ENCODE peak calls at places on chromosomes 11 and 22, in five cellular contexts. T is heart left ventricle; F is naive thymus-derived CD4-positive, alpha-beta T cell; Q is cardiac muscle cell; N is mammary epithelial cell. O is an unnamed sample. For H3K4me1 and H3K9me3, the result is how much of the 10 kb centered on the place peaks cover.

GRCh38 chr11:75182652-75183051 is 31.7 kb downstream of the SLCO2B1 start:
- DNase-seq in N (no peak), F (no peak), T (no peak), Q (no peak), O (no peak)

GRCh38 chr22:31626427-31627150 is 35.4 kb downstream of the PISD start:
- DNase-seq in F (no peak), N (no peak), T (no peak), Q (no peak), O (no peak)

GRCh38 chr11:134074346-134074745 is 5.5 kb downstream of the JAM3 start:
- DNase-seq in Q (no peak), N (no peak), F (no peak), T (no peak), O (no peak)

GRCh38 chr22:32794449-32795213 is 6.9 kb upstream of the TIMP3 start:
- DNase-seq in N (no peak), T (no peak), F (no peak), Q (no peak), O (no peak)

GRCh38 chr11:77236901-77237300 is 64.6 kb downstream of the GDPD4 start:
- DNase-seq in F (no peak), Q (no peak), N (no peak), T (no peak), O (no peak)

GRCh38 chr22:46513908-46514550 is 23.4 kb downstream of the CELSR1 start:
- DNase-seq in F (no peak), T (no peak), N (peak), Q (no peak), O (no peak)

GRCh38 chr22:45034156-45034555 is 24.4 kb upstream of the PHF21B start:
- DNase-seq in N (no peak), F (no peak), Q (no peak), T (no peak), O (no peak)

GRCh38 chr22:46233231-46233630 is 16.9 kb downstream of the CDPF1 start:
- DNase-seq in T (peak), Q (no peak), F (no peak), N (peak), O (peak)

GRCh38 chr11:75813622-75814039 is 1.4 kb upstream of the UVRAG start:
- DNase-seq in F (no peak), Q (no peak), T (no peak), N (peak), O (no peak)

GRCh38 chr11:111777094-111778046 is 11.2 kb upstream of the PPP2R1B start:
- DNase-seq in N (peak), T (no peak), Q (peak), F (peak), O (peak)

GRCh38 chr11:44095506-44096359 is at the start of gene EXT2:
- DNase-seq in N (peak), F (peak), T (peak), Q (peak), O (peak)

GRCh38 chr22:32020117-32020516 is 22.9 kb upstream of the SLC5A1 start:
- DNase-seq in T (no peak), F (no peak), N (peak), Q (no peak), O (no peak)

GRCh38 chr11:86765146-86765663 is 35.1 kb upstream of the PRSS23 start:
- DNase-seq in T (no peak), Q (no peak), F (no peak), N (no peak), O (no peak)

GRCh38 chr11:128548655-128549255 is 38.6 kb downstream of the ETS1 start:
- DNase-seq in F (peak), Q (peak), N (no peak), T (peak), O (no peak)

GRCh38 chr11:130516175-130516867 is 67.9 kb downstream of the ADAMTS15 start:
- DNase-seq in T (no peak), Q (no peak), N (no peak), F (no peak), O (no peak)

GRCh38 chr11:131816046-131816445 is 445.6 kb downstream of the NTM start:
- DNase-seq in N (no peak), Q (no peak), F (no peak), T (no peak), O (no peak)

GRCh38 chr11:125210112-125210511 is 45.6 kb downstream of the PKNOX2 start:
- DNase-seq in Q (no peak), F (no peak), N (no peak), T (no peak), O (no peak)

GRCh38 chr11:8325905-8326304 is 62.2 kb upstream of the LMO1 start:
- DNase-seq in N (no peak), F (no peak), T (no peak), Q (no peak), O (no peak)

GRCh38 chr11:98495601-98496000 is 525.1 kb upstream of the CNTN5 start:
- DNase-seq in N (no peak), Q (no peak), F (no peak), T (no peak), O (no peak)

GRCh38 chr11:123246749-123247497 is 51.9 kb upstream of the CLMP start:
- DNase-seq in F (peak), N (peak), T (peak), Q (peak), O (peak)

GRCh38 chr22:36166518-36167220 is 6.1 kb upstream of the APOL3 start:
- DNase-seq in T (no peak), N (no peak), Q (no peak), F (peak), O (no peak)

GRCh38 chr11:19597876-19598275 is 114.8 kb upstream of the NAV2 start:
- DNase-seq in Q (no peak), T (no peak), F (no peak), N (no peak), O (no peak)

GRCh38 chr11:67278135-67278938 is 10.8 kb upstream of the ANKRD13D start:
- DNase-seq in T (peak), N (no peak), Q (no peak), F (no peak), O (no peak)

GRCh38 chr11:115226556-115226955 is 277.7 kb downstream of the CADM1 start:
- DNase-seq in Q (peak), T (no peak), F (no peak), N (peak), O (no peak)

GRCh38 chr11:3840289-3840869 is 380 bp downstream of the RHOG start:
- DNase-seq in Q (peak), F (peak), N (no peak), T (no peak), O (peak)

GRCh38 chr11:3840870-3841425 is at the start of gene RHOG:
- DNase-seq in N (peak), T (peak), F (peak), Q (peak), O (peak)

GRCh38 chr11:3836903-3837302 is 3.9 kb downstream of the RHOG start:
- DNase-seq in Q (no peak), T (peak), F (peak), N (no peak), O (no peak)

GRCh38 chr11:3837793-3838192 is 3.0 kb downstream of the RHOG start:
- DNase-seq in N (no peak), F (no peak), T (peak), Q (no peak), O (no peak)

DNA sequence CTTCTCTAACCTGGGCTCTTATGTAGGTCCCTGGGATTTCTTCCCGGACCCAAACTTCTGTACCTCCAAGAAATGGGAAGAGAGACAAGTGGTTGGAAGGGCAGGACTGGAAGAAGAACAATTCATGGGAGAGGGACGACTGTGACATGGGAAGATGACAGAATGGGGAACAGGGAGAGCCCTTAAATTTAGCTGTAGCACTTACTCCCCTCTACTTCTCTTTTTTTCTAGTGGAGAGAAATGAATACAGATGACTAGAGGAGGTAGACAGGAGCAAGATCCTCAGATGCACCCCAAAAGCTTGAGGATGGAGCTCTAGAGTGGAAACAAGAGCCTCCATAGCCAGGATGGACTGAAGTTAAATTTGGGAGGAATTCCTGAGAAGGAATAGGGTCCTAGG is 2.3 kb downstream of the RHOG start:
- DNase-seq in Q (no peak), T (no peak), N (no peak), F (no peak), O (no peak)
- H3K4me1 ChIP-seq in Q (under half), T (half or more), N (under half), F (half or more), O (under half)

GRCh38 chr22:43345356-43345755 is 2.2 kb upstream of the SCUBE1 start:
- DNase-seq in F (no peak), T (no peak), N (no peak), Q (no peak), O (no peak)

GRCh38 chr22:43341565-43341964 is 1.6 kb downstream of the SCUBE1 start:
- DNase-seq in T (no peak), Q (no peak), F (no peak), N (no peak), O (no peak)

GRCh38 chr22:43342347-43343261 is 568 bp downstream of the SCUBE1 start:
- DNase-seq in N (no peak), T (no peak), Q (no peak), F (no peak), O (peak)

GRCh38 chr22:43345761-43346261 is 2.6 kb upstream of the SCUBE1 start:
- DNase-seq in T (no peak), N (no peak), Q (no peak), F (no peak), O (no peak)

DNA sequence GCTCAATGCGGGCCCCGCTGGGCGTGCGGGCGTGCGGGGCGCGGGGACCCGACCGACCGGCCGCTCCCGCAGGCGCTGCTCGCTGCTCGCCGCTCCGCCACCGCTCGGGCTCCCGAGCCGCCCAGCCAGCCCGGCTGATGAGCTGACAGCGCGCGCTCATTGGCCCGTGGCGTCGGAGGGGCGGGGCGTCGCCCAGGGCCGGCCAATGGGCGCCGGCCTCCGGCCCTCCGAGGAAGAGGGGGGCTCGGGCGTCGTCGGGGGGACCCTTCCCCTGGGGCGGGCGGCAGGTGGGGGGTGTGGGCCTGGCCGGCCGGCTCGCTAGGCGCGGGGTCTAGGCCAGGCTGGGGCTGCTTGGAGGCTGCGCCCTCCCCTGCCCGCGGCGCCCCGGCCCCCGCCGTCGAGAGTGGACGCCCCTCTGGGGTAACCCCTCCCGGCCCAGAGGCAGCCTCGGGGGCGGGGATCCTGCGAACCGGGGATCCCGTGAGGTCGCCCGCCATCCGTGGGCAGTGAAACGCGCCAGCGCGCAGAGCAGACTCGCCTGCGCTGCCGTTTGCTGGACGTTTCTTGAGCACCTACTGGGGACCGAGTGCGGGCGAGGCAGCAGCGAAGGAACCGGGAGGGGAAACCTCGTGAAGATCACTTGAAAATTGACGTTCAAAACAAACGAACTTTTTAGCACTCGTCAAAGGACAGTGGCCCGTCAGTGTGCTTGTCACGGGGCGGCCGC is at the start of gene SCUBE1:
- DNase-seq in N (peak), T (peak), Q (peak), F (no peak), O (peak)
- H3K4me3 ChIP-seq in N (no peak), T (peak), Q (peak), F (no peak), O (peak)

GRCh38 chr22:48439560-48440135 is 1388.0 kb downstream of the BRD1 start:
- DNase-seq in T (peak), N (no peak), Q (no peak), F (no peak), O (no peak)

GRCh38 chr22:48438096-48438495 is 1389.6 kb downstream of the BRD1 start:
- DNase-seq in T (peak), Q (no peak), F (no peak), N (no peak), O (no peak)

GRCh38 chr22:48440176-48440575 is 1387.5 kb downstream of the BRD1 start:
- DNase-seq in Q (no peak), N (no peak), T (peak), F (no peak), O (no peak)

GRCh38 chr22:48440673-48441552 is 1386.8 kb downstream of the BRD1 start:
- DNase-seq in N (no peak), F (no peak), Q (no peak), T (peak), O (no peak)

GRCh38 chr22:48438791-48439559 is 1388.7 kb downstream of the BRD1 start:
- DNase-seq in F (no peak), T (peak), Q (no peak), N (no peak), O (no peak)
- H3K9me3 ChIP-seq in F (under half), T (under half), Q (under half), N (under half), O (under half)

GRCh38 chr22:24513706-24514240 is 18.6 kb downstream of the UPB1 start:
- DNase-seq in Q (no peak), F (no peak), T (no peak), N (no peak), O (no peak)

GRCh38 chr22:24512043-24512442 is 16.9 kb downstream of the UPB1 start:
- DNase-seq in F (no peak), T (no peak), Q (no peak), N (no peak), O (no peak)

GRCh38 chr22:24514241-24515024 is 19.3 kb downstream of the UPB1 start:
- DNase-seq in Q (no peak), F (no peak), T (peak), N (no peak), O (no peak)

GRCh38 chr22:24507742-24508141 is 12.6 kb downstream of the UPB1 start:
- DNase-seq in F (no peak), T (no peak), N (no peak), Q (peak), O (no peak)

GRCh38 chr22:24510694-24511625 is 15.8 kb downstream of the UPB1 start:
- DNase-seq in T (peak), Q (peak), F (no peak), N (peak), O (no peak)
- H3K4me1 ChIP-seq in T (under half), Q (under half), F (under half), N (under half), O (under half)

GRCh38 chr11:65121447-65121864 is 478 bp downstream of the FAU start:
- DNase-seq in F (no peak), N (no peak), T (no peak), Q (no peak), O (no peak)

GRCh38 chr11:65119670-65119995 is 2.1 kb upstream of the ZNHIT2 start:
- DNase-seq in T (no peak), N (no peak), Q (no peak), F (no peak), O (no peak)

GRCh38 chr11:65118097-65118837 is 766 bp upstream of the ZNHIT2 start:
- DNase-seq in F (no peak), N (no peak), T (no peak), Q (no peak), O (peak)

GRCh38 chr11:65121865-65122696 is at the start of the genes FAU and MRPL49:
- DNase-seq in F (peak), Q (peak), T (peak), N (peak), O (peak)

DNA sequence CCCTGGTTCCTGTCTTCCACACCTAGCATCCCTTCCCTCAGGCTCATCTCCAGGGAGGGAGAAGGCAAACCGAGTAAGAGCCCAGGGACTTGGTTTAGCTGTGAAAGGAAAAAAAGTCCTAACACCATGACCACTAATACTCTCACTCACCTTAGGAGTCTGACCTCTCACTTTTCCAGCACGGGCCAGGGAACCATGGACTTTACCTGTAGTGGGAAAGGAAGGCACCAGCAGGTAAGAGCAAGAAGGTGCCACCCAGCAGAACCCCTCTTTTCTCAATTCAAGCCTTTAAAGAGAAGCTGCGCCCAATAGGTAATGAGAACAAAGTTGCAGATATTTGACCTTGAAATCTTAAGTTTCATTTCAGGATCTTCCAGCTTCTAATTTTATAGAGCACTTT is 1.1 kb downstream of the FAU start:
- DNase-seq in F (no peak), N (no peak), T (no peak), Q (no peak), O (no peak)
- H3K4me3 ChIP-seq in F (peak), N (peak), T (peak), Q (peak), O (peak)

O was measured in HAP-1.